ENCODE peak calls at places on chromosomes 4 and X, in eight cellular contexts. Q is psoas muscle, D is HFF-Myc, B is pancreas, Z is Panc1, P is IMR-90, I is bronchial epithelial cell, V is NB4. U is an unnamed sample.
A peak's percentile ranks its signal among the peaks of the same experiment; 100 is the strongest.

GRCh38 chr4:69760455-69760854 is at the start of gene SULT1B1:
- DNase-seq in V (peak; percentile 27), D (peak; percentile 25), I (peak; percentile 46), B (no peak), Z (no peak), Q (no peak), P (peak; percentile 43), U (peak; percentile 47)

GRCh38 chr4:23900636-23901035 is 10.8 kb upstream of the PPARGC1A start:
- DNase-seq in D (no peak), V (no peak), Z (no peak), P (no peak), B (no peak), I (no peak), Q (no peak), U (no peak)

GRCh38 chrX:44462851-44463250 is 79.8 kb downstream of the FUNDC1 start:
- DNase-seq in P (peak; percentile 4), D (no peak), Q (no peak), Z (no peak), I (peak; percentile 4), V (no peak), B (no peak), U (peak; percentile 4)

GRCh38 chrX:66756717-66757116 is 117.8 kb upstream of the EDA2R start:
- DNase-seq in V (no peak), P (no peak), I (no peak), B (no peak), D (no peak), Z (no peak), Q (no peak), U (no peak)

GRCh38 chr4:87038837-87039715 is 104.3 kb downstream of the AFF1 start:
- DNase-seq in Q (peak; percentile 80), D (no peak), V (no peak), Z (no peak), I (peak; percentile 93), B (peak; percentile 81), P (peak; percentile 91), U (peak; percentile 90)

GRCh38 chr4:16259531-16260246 is 33.4 kb upstream of the TAPT1 start:
- DNase-seq in Z (no peak), D (no peak), V (no peak), I (peak; percentile 10), Q (no peak), B (no peak), P (peak; percentile 16), U (peak; percentile 5)

GRCh38 chr4:83036991-83037390 is 2.0 kb downstream of the COPS4 start:
- DNase-seq in Z (no peak), Q (no peak), P (no peak), V (peak; percentile 26), D (no peak), B (no peak), I (peak; percentile 8), U (no peak)

GRCh38 chr4:47643845-47644244 is 158.8 kb downstream of the ATP10D start:
- DNase-seq in D (no peak), V (no peak), P (no peak), Q (no peak), B (no peak), Z (no peak), I (no peak), U (no peak)

GRCh38 chr4:187017156-187017555 is 293.5 kb upstream of the FAT1 start:
- DNase-seq in V (no peak), B (no peak), Z (no peak), D (no peak), P (no peak), I (no peak), Q (no peak), U (no peak)

GRCh38 chr4:82833696-82834313 is 35.2 kb upstream of the SCD5 start:
- DNase-seq in P (peak; percentile 94), Z (peak; percentile 48), V (no peak), I (peak; percentile 84), B (no peak), Q (no peak), D (peak; percentile 74), U (peak; percentile 85)

GRCh38 chr4:168832746-168833575 is 177.1 kb downstream of the CBR4 start:
- DNase-seq in Q (peak; percentile 48), P (no peak), B (peak; percentile 72), I (peak; percentile 63), V (no peak), Z (no peak), D (no peak), U (no peak)

GRCh38 chrX:133417364-133417763 is 2.1 kb upstream of the GPC4 start:
- DNase-seq in B (no peak), V (no peak), P (no peak), Q (no peak), D (no peak), I (peak; percentile 21), Z (no peak), U (no peak)

GRCh38 chrX:133412665-133413064 is 2.6 kb downstream of the GPC4 start:
- DNase-seq in Z (no peak), V (no peak), B (no peak), D (no peak), Q (no peak), P (no peak), I (no peak), U (no peak)

GRCh38 chrX:133413218-133413925 is 1.9 kb downstream of the GPC4 start:
- DNase-seq in B (peak; percentile 62), I (no peak), P (no peak), Z (no peak), D (no peak), Q (no peak), V (no peak), U (no peak)

GRCh38 chrX:133414399-133415275 is 652 bp downstream of the GPC4 start:
- DNase-seq in Q (peak; percentile 46), I (no peak), P (no peak), Z (no peak), V (no peak), B (peak; percentile 79), D (no peak), U (no peak)

GRCh38 chrX:133415276-133416105 is at the start of gene GPC4:
- DNase-seq in D (no peak), I (no peak), Z (no peak), Q (peak; percentile 79), V (no peak), P (no peak), B (peak; percentile 91), U (peak; percentile 6)
- TF ChIP-seq CTCF in D (no peak), I (no peak), Z (no peak), Q (no peak), V (no peak), P (no peak), B (no peak), U (no peak)

GRCh38 chr4:40745585-40745984 is 4.2 kb upstream of the NSUN7 start:
- DNase-seq in B (no peak), Q (no peak), I (no peak), P (no peak), D (no peak), V (no peak), Z (no peak), U (no peak)

GRCh38 chr4:40755609-40756008 is 5.9 kb downstream of the NSUN7 start:
- DNase-seq in D (no peak), I (no peak), V (no peak), B (no peak), P (no peak), Z (no peak), Q (no peak), U (no peak)

GRCh38 chr4:40747436-40747835 is 2.3 kb upstream of the NSUN7 start:
- DNase-seq in V (no peak), Z (no peak), B (no peak), I (no peak), P (no peak), D (no peak), Q (no peak), U (no peak)

GRCh38 chr4:40749717-40750460 is at the start of gene NSUN7:
- DNase-seq in Z (no peak), V (peak; percentile 24), P (no peak), Q (peak; percentile 18), B (peak; percentile 96), I (peak; percentile 11), D (no peak), U (no peak)

DNA sequence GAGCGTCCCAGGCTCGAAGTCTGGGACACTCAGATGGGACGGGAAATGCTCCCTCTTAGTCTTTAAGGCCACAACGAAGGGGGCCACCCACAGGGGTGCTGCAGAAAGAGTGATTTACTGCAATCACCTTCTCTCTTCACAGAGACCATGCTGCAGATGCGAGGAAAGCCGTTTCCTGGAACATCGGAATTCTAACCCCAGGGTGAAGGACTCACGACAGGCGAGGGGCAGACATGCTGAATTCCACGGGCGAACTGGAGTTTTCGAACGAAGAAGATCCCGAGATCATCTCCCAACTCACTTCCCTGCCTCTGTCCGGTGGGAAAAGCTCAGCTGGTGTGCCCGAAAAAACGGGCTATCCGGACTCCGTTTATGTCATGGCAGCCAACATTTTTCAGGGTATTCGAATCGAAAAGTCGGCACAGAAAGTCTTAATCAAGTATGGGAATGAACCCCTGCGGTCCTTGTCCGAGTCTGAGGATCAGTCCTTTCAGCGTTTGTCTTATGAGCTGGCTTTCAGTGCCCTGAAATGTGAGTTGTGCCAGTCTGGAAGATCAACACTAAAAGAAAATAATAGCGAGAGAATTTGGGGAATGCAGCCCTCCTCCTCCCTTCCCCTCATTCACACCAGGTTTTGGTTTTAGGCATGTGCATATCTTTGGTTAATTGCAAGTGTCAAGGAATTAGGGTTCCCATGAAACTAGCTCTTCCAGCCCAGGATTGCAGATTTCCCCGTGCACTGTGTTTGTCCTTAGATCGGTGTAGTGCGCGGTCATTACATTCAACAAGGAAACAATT is 905 bp downstream of the NSUN7 start:
- DNase-seq in Z (no peak), D (no peak), Q (no peak), V (no peak), I (peak; percentile 10), P (no peak), B (no peak), U (no peak)
- H3K4me3 ChIP-seq in Z (peak overlapping the region; percentile 45), D (peak overlapping the region; percentile 19), Q (peak overlapping the region; percentile 64), V (no peak overlapping the region), I (peak overlapping the region; percentile 55), P (peak overlapping the region; percentile 3), B (peak overlapping the region; percentile 73), U (peak overlapping the region; percentile 52)

DNA sequence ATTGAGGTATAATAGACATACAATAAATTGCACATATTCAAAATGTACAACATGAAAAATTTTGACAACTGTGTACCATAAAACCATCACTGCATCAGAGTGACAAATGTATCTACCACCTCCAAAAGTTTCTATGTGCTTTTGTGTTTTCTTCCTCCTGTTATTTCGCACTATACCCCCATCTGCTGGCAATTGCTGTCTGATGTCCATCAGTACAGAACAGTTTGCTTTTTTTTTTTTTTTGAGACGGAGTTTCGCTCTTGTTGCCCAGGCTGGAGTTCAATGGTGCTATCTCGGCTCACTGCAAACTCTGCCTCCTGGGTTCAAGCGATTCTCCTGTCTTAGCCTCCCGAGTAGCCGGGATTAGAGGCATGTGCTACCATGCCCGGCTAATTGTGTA is 154.3 kb upstream of the GIMD1 start:
- DNase-seq in Z (no peak), I (peak; percentile 5), B (no peak), Q (no peak), V (no peak), D (no peak), P (peak; percentile 1), U (peak; percentile 31)
- TF ChIP-seq CTCF in Z (no peak), I (no peak), B (no peak), Q (no peak), V (no peak), D (peak; percentile 28), P (no peak), U (peak; percentile 52)

DNA sequence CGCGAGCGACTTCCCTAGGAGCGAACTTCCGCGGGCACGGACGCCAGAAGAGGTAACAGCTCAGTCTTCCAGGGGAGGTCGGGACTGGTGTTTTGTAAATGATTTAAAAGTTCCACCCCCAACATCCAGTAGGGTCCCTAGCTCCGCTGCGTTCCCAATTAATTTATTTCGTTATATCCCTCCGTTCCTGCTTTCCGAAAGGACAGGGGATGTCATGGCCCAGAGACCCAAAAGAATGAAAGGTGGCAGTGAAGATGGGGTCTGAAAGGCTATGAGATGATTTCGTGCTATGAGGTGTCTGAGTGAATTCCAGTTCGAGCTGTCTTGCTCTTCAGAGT is 373 bp upstream of the SMIM43 start:
- DNase-seq in Q (no peak), V (no peak), D (no peak), Z (no peak), B (no peak), I (no peak), P (no peak), U (no peak)
- H3K4me3 ChIP-seq in Q (peak overlapping the region; percentile 63), V (no peak overlapping the region), D (peak overlapping the region; percentile 55), Z (peak overlapping the region; percentile 34), B (no peak overlapping the region), I (peak overlapping the region; percentile 36), P (peak overlapping the region; percentile 95), U (peak overlapping the region; percentile 63)